ENCODE peak calls at places on chromosome 16, in four cellular contexts. R is SK-N-SH, N is endothelial cell of umbilical vein, O is PC-9. B is an unnamed sample. For H3K79me2, the result is how much of the 10 kb centered on the place peaks cover.

GRCh38 chr16:61814716-61815347 is 221.4 kb downstream of the CDH8 start:
- DNase-seq in R (peak), N (no peak), O (no peak), B (no peak)

GRCh38 chr16:20849587-20850390 is 43.5 kb downstream of the REXO5 start:
- DNase-seq in O (peak), N (peak), R (peak), B (peak)

GRCh38 chr16:28318042-28318597 is 25.8 kb downstream of the SBK1 start:
- DNase-seq in N (no peak), O (no peak), R (no peak), B (no peak)

GRCh38 chr16:57871457-57871856 is 69.2 kb upstream of the KIFC3 start:
- DNase-seq in O (peak), N (peak), R (no peak), B (peak)

GRCh38 chr16:69150146-69150865 is 17.9 kb downstream of the UTP4 start:
- DNase-seq in N (peak), R (peak), O (peak), B (peak)

GRCh38 chr16:79768594-79768993 is 168.1 kb upstream of the MAF start:
- DNase-seq in N (no peak), R (no peak), O (no peak), B (peak)

GRCh38 chr16:3922241-3922640 is 41.7 kb upstream of the CREBBP start:
- DNase-seq in R (no peak), N (no peak), O (peak), B (no peak)

GRCh38 chr16:88856122-88856827 is 472 bp downstream of the GALNS start:
- DNase-seq in O (no peak), R (no peak), N (no peak), B (no peak)

GRCh38 chr16:82425661-82426060 is 201.1 kb upstream of the CDH13 start:
- DNase-seq in O (no peak), N (no peak), R (no peak), B (peak)

GRCh38 chr16:4309102-4309832 is 6.6 kb upstream of the GLIS2 start:
- DNase-seq in O (no peak), R (no peak), N (no peak), B (no peak)

DNA sequence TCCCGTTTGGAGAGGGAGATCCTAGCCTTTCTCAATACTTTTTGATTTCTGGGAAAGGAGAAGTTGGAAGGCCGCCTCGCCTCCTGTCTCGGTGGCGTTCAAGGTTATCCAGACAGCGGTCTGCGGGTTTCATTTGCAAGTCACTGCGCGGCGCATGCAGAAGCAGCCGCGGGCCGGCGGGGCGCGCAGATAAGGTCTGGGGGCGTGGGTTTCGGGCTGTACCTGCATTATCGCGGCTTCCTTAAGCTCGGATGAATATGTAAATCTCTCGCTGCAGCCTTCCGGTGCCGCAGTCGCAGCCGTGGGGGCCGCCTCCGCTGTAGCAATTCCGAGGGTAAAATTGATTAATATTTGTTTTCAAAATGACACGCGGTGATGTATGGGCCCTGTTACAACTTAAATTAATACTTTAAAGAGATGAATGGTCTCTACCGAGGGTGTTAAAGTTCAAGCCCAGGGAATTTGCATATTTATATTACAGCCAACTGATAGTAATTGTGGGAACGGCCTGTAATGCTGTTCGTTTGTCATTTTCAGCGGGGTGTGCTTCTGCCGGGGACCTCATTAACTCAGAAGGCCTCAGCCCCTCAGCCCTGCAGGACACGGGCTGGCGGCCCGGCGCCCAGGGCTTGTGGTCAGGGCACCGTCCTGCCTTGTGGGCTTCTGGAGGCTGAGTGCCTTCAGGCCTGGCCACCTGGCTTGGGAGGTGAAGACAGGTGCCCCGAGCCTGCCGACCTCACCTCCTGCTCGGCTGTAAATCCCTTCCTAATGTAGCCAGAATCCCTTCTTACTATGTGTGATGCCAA is 99.4 kb downstream of the CYLD start:
- DNase-seq in N (no peak), O (no peak), R (no peak), B (no peak)
- H3K27ac ChIP-seq in N (no peak), O (no peak), R (no peak), B (no peak)

DNA sequence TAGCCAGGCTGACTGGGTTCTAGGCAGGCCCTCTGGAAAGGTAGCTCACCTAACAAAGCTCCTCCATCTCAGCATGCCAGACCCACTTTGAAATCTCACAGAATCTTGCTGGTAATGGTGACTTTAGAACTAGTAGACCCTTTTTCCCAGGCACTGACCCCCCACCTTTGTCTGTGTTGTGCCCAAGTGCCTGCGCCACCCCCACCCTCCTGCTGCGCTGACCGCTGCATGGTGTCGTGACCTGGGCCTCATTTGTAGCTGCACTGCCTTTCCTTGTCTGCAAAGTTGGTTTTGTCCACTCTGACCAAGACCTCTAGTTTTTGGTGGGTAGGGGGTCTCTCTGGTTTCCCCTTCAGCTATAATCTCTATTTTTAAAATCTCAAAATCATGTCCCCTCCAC is 6.8 kb downstream of the ATXN1L start:
- DNase-seq in N (no peak), R (no peak), O (no peak), B (no peak)
- H3K79me2 ChIP-seq in N (under half), R (half or more), O (under half), B (half or more)

GRCh38 chr16:11795887-11796226 is 1.2 kb downstream of the ZC3H7A start:
- DNase-seq in R (no peak), N (no peak), O (no peak), B (no peak)

GRCh38 chr16:11793840-11794239 is 3.2 kb downstream of the ZC3H7A start:
- DNase-seq in R (no peak), N (no peak), O (no peak), B (peak)

GRCh38 chr16:11794447-11794846 is 2.6 kb downstream of the ZC3H7A start:
- DNase-seq in N (peak), R (no peak), O (no peak), B (no peak)

GRCh38 chr16:11796227-11797165 is 562 bp downstream of the ZC3H7A start:
- DNase-seq in O (no peak), N (peak), R (peak), B (peak)

GRCh38 chr16:11794991-11795886 is 1.8 kb downstream of the ZC3H7A start:
- DNase-seq in O (no peak), R (no peak), N (no peak), B (no peak)
- H3K4me3 ChIP-seq in O (no peak), R (peak), N (peak), B (peak)

GRCh38 chr16:85352221-85352620 is 239.9 kb upstream of the CIBAR2 start:
- DNase-seq in N (peak), O (no peak), R (no peak), B (no peak)
- H3K27ac ChIP-seq in N (no peak), O (no peak), R (peak), B (no peak)

DNA sequence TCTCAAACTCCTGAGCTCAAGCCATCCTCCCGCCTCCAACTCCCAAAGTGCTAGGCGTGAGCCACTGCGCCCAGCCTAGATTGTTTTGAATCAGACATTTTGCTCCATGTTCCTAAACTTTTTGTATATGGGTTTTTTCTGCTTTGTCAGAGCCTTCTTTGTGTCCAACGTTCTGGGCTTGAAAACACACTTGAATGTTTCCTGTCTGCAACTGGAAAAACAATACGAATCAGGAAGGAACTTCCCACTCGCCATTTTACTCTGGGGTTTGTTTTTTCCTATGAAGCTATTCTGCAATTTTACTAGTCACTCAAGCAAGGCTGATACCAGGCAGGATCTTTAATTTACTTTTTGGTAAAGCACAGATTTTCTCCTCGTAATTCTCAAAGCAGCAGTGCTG is 31.6 kb downstream of the ARHGAP17 start:
- DNase-seq in O (no peak), N (peak), R (no peak), B (no peak)
- H3K79me2 ChIP-seq in O (under half), N (half or more), R (half or more), B (half or more)

GRCh38 chr16:49833055-49833454 is 22.9 kb downstream of the ZNF423 start:
- DNase-seq in O (no peak), N (peak), R (no peak), B (no peak)
- H3K4me3 ChIP-seq in O (no peak), N (no peak), R (no peak), B (no peak)

GRCh38 chr16:24396350-24397271 is 140.5 kb downstream of the CACNG3 start:
- DNase-seq in N (no peak), R (no peak), O (no peak), B (no peak)
- H3K27ac ChIP-seq in N (no peak), R (no peak), O (no peak), B (no peak)